ENCODE peak calls at places on chromosomes 7 and 10, in ten cellular contexts. G, I, R, E, N, P, A, Y, M and L are unnamed samples.

GRCh38 chr10:24439935-24440334 is 231.0 kb downstream of the KIAA1217 start:
- DNase-seq in Y (no peak), A (no peak), P (no peak), G (no peak), M (no peak), E (no peak), I (no peak), R (no peak), N (no peak), L (no peak)

GRCh38 chr7:117793496-117793895 is 79.7 kb downstream of the CTTNBP2 start:
- DNase-seq in P (no peak), E (no peak), R (no peak), A (no peak), I (no peak), M (no peak), N (no peak), G (no peak), Y (no peak), L (peak)

GRCh38 chr7:44914992-44915607 is 29.8 kb upstream of the PURB start:
- DNase-seq in R (no peak), E (no peak), I (no peak), M (no peak), A (no peak), P (no peak), Y (peak), N (peak), G (no peak), L (no peak)

GRCh38 chr7:36945612-36946400 is 221.5 kb upstream of the AOAH start:
- DNase-seq in Y (no peak), N (no peak), I (no peak), A (no peak), M (peak), R (peak), P (peak), G (peak), E (peak), L (no peak)

GRCh38 chr7:157480651-157481050 is 143.8 kb downstream of the DNAJB6 start:
- DNase-seq in G (no peak), I (no peak), P (no peak), E (no peak), Y (no peak), R (no peak), N (no peak), M (no peak), A (no peak), L (no peak)

GRCh38 chr10:92664322-92664721 is 25.4 kb upstream of the HHEX start:
- DNase-seq in A (no peak), I (no peak), E (no peak), Y (no peak), N (no peak), P (no peak), R (no peak), G (no peak), M (no peak), L (no peak)

GRCh38 chr10:14653271-14654161 is 121.2 kb downstream of the FAM107B start:
- DNase-seq in R (no peak), A (peak), E (no peak), P (no peak), Y (no peak), G (no peak), N (no peak), I (peak), M (peak), L (peak)

GRCh38 chr7:41993173-41993867 is 243.7 kb downstream of the GLI3 start:
- DNase-seq in I (no peak), M (no peak), R (no peak), G (no peak), P (no peak), Y (no peak), A (no peak), N (no peak), E (no peak), L (no peak)

GRCh38 chr10:78336402-78336791 is 302.7 kb downstream of the RPS24 start:
- DNase-seq in E (no peak), P (no peak), M (no peak), Y (no peak), R (no peak), G (no peak), A (peak), I (peak), N (no peak), L (peak)

GRCh38 chr7:141421306-141421705 is 129.9 kb upstream of the AGK start:
- DNase-seq in A (no peak), N (no peak), I (no peak), Y (no peak), R (no peak), P (no peak), E (no peak), M (no peak), G (no peak), L (no peak)

GRCh38 chr7:98217623-98218582 is 6.7 kb downstream of the BHLHA15 start:
- DNase-seq in R (no peak), P (no peak), Y (no peak), E (no peak), N (no peak), M (no peak), G (peak), I (no peak), A (no peak), L (peak)

GRCh38 chr10:67036808-67037207 is 111.0 kb downstream of the LRRTM3 start:
- DNase-seq in M (no peak), P (no peak), A (no peak), I (no peak), N (no peak), G (no peak), R (no peak), E (no peak), Y (no peak), L (no peak)